ENCODE peak calls at places on chromosome 17, in five cellular contexts. O is adrenal gland, Y is testis, Q is IMR-90, U is choroid plexus epithelial cell. P is an unnamed sample.

GRCh38 chr17:80952291-80952690 is 39.4 kb upstream of the CHMP6 start:
- DNase-seq in O (no peak), Y (no peak), Q (no peak), U (no peak), P (no peak)

GRCh38 chr17:20986767-20987510 is 55.9 kb downstream of the USP22 start:
- DNase-seq in O (no peak), Y (no peak), Q (no peak), U (no peak), P (no peak)

GRCh38 chr17:48734328-48735056 is 5.9 kb upstream of the HOXB13 start:
- DNase-seq in O (no peak), Y (no peak), Q (no peak), U (no peak), P (no peak)

GRCh38 chr17:66949501-66949900 is 15.0 kb upstream of the CACNG4 start:
- DNase-seq in O (no peak), Y (no peak), Q (peak), U (no peak), P (no peak)

GRCh38 chr17:4576729-4577322 is 7.5 kb upstream of the SMTNL2 start:
- DNase-seq in O (no peak), Y (no peak), Q (no peak), U (no peak), P (no peak)

GRCh38 chr17:68542698-68543463 is 30.7 kb downstream of the PRKAR1A start:
- DNase-seq in O (no peak), Y (no peak), Q (no peak), U (no peak), P (no peak)

GRCh38 chr17:5282639-5283217 is 644 bp downstream of the RABEP1 start:
- DNase-seq in O (peak), Y (peak), Q (no peak), U (peak), P (no peak)

GRCh38 chr17:51356084-51356410 is 95.7 kb downstream of the UTP18 start:
- DNase-seq in O (no peak), Y (no peak), Q (no peak), U (no peak), P (no peak)

GRCh38 chr17:80927791-80928216 is 63.8 kb upstream of the CHMP6 start:
- DNase-seq in O (no peak), Y (no peak), Q (peak), U (peak), P (no peak)

GRCh38 chr17:75896360-75897075 is at the start of gene TRIM65:
- DNase-seq in O (peak), Y (peak), Q (peak), U (peak), P (no peak)

GRCh38 chr17:19386276-19386863 is 620 bp downstream of the MFAP4 start:
- DNase-seq in O (peak), Y (peak), Q (peak), U (peak), P (no peak)

GRCh38 chr17:71472809-71473789 is 647.7 kb upstream of the SOX9 start:
- DNase-seq in O (peak), Y (peak), Q (peak), U (peak), P (peak)

GRCh38 chr17:57785032-57785431 is 39.9 kb upstream of the CCDC182 start:
- DNase-seq in O (no peak), Y (no peak), Q (no peak), U (peak), P (no peak)

GRCh38 chr17:10088444-10088843 is 110.0 kb downstream of the GAS7 start:
- DNase-seq in O (no peak), Y (no peak), Q (no peak), U (no peak), P (no peak)

GRCh38 chr17:49545811-49546545 is 29.7 kb upstream of the NXPH3 start:
- DNase-seq in O (no peak), Y (no peak), Q (no peak), U (no peak), P (no peak)

GRCh38 chr17:3917391-3917931 is 1.2 kb upstream of the P2RX1 start:
- DNase-seq in O (peak), Y (peak), Q (peak), U (peak), P (no peak)

GRCh38 chr17:7130626-7131467 is 16.2 kb upstream of the ASGR2 start:
- DNase-seq in O (no peak), Y (no peak), Q (no peak), U (peak), P (no peak)

GRCh38 chr17:64240741-64241347 is 22.2 kb downstream of the TEX2 start:
- DNase-seq in O (peak), Y (no peak), Q (peak), U (peak), P (peak)

GRCh38 chr17:16521070-16521727 is 29.2 kb upstream of the LRRC75A start:
- DNase-seq in O (peak), Y (peak), Q (peak), U (peak), P (peak)

GRCh38 chr17:7887038-7887481 is 1.5 kb upstream of the CHD3 start:
- DNase-seq in O (no peak), Y (no peak), Q (no peak), U (no peak), P (no peak)

GRCh38 chr17:55577011-55577586 is 65.8 kb upstream of the SMIM36 start:
- DNase-seq in O (no peak), Y (peak), Q (peak), U (peak), P (peak)

GRCh38 chr17:38379448-38379847 is 27.8 kb downstream of the SOCS7 start:
- DNase-seq in O (no peak), Y (no peak), Q (no peak), U (no peak), P (no peak)

GRCh38 chr17:27977751-27978688 is 64.5 kb upstream of the NLK start:
- DNase-seq in O (no peak), Y (no peak), Q (peak), U (no peak), P (no peak)

GRCh38 chr17:72591500-72592241 is 470.9 kb downstream of the SOX9 start:
- DNase-seq in O (no peak), Y (no peak), Q (no peak), U (peak), P (no peak)

GRCh38 chr17:42537826-42538451 is 1.9 kb downstream of the NAGLU start:
- DNase-seq in O (no peak), Y (no peak), Q (no peak), U (no peak), P (no peak)

GRCh38 chr17:29059281-29059680 is 16.3 kb downstream of the PIPOX start:
- DNase-seq in O (no peak), Y (no peak), Q (peak), U (peak), P (peak)

GRCh38 chr17:41491476-41491875 is 1.8 kb upstream of the KRT36 start:
- DNase-seq in O (no peak), Y (no peak), Q (no peak), U (no peak), P (no peak)

GRCh38 chr17:20114466-20114865 is 105.3 kb downstream of the SPECC1 start:
- DNase-seq in O (no peak), Y (no peak), Q (peak), U (peak), P (no peak)

GRCh38 chr17:34409352-34409751 is 46.3 kb upstream of the CCL1 start:
- DNase-seq in O (no peak), Y (no peak), Q (no peak), U (no peak), P (no peak)

GRCh38 chr17:60748232-60748631 is 70.6 kb downstream of the BCAS3 start:
- DNase-seq in O (no peak), Y (no peak), Q (no peak), U (no peak), P (no peak)

GRCh38 chr17:76446449-76447231 is 6.3 kb downstream of the UBE2O start:
- DNase-seq in O (peak), Y (no peak), Q (peak), U (peak), P (peak)

GRCh38 chr17:20852541-20853370 is 190.1 kb downstream of the USP22 start:
- DNase-seq in O (no peak), Y (peak), Q (no peak), U (peak), P (no peak)

GRCh38 chr17:11986939-11987329 is 10.3 kb downstream of the ZNF18 start:
- DNase-seq in O (no peak), Y (no peak), Q (peak), U (peak), P (peak)

GRCh38 chr17:61500287-61500686 is 48.1 kb downstream of the TBX4 start:
- DNase-seq in O (no peak), Y (no peak), Q (no peak), U (no peak), P (no peak)

GRCh38 chr17:49382556-49382955 is 20.5 kb upstream of the ZNF652 start:
- DNase-seq in O (no peak), Y (no peak), Q (no peak), U (no peak), P (no peak)

GRCh38 chr17:49287481-49287880 is 56.9 kb upstream of the PHOSPHO1 start:
- DNase-seq in O (no peak), Y (no peak), Q (no peak), U (no peak), P (no peak)

GRCh38 chr17:12395733-12396354 is 269.8 kb upstream of the MYOCD start:
- DNase-seq in O (no peak), Y (peak), Q (no peak), U (peak), P (no peak)

GRCh38 chr17:2400474-2400866 is 390 bp downstream of the MNT start:
- DNase-seq in O (peak), Y (no peak), Q (no peak), U (peak), P (no peak)
- TF ChIP-seq CTCF in O (no peak), Y (no peak), Q (no peak), U (no peak), P (no peak)

GRCh38 chr17:70320642-70321345 is 151.5 kb downstream of the KCNJ2 start:
- DNase-seq in O (no peak), Y (no peak), Q (peak), U (peak), P (no peak)
- H3K4me3 ChIP-seq in O (no peak), Y (no peak), Q (no peak), U (no peak), P (no peak)

DNA sequence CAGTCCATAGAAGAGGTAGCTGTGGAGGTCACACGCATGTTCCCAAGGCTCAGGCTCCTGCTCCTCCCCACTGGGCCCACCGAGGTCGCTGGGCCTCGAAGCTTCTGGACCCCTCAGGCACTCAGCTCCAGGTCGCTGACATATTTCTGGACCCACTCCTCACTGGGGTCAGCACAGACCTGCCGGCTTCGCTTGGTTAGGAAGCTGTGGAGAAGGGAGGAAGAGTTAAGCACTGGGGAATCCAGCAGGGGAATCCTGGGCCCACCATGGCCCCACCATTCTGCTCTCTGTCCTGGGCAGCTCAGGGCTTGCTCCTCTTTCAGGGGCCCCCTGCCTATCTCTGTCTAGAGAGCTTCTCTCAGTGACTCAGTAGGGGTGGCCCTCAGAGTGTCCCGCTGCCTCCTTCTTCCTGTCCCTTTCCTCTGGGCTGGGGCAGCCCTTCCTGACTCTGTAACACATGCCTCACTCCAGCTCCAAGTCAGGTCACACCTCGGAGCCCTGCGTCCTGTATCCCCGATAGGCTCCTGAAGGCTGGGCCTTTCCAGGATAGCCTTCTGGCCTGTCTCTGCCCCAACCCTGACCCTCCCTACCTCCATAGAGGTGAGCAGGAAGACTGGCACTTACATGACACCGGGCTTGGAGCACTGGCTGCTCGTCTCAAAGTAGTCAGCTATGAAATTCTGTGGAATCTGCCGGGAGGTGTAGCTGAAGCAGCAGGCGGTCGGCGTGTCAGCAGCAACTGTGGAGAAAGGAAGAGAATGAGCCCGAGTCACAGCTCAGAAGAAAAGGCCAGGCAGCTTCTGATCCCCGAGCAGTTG is 1.2 kb downstream of the CCL3 start:
- DNase-seq in O (no peak), Y (no peak), Q (no peak), U (peak), P (no peak)
- TF ChIP-seq CTCF in O (no peak), Y (no peak), Q (no peak), U (no peak), P (no peak)

GRCh38 chr17:78380370-78380769 is 1.9 kb downstream of the PGS1 start:
- DNase-seq in O (no peak), Y (no peak), Q (no peak), U (no peak), P (no peak)

GRCh38 chr17:78384479-78385175 is 6.2 kb downstream of the PGS1 start:
- DNase-seq in O (no peak), Y (no peak), Q (no peak), U (no peak), P (no peak)

GRCh38 chr17:78381601-78382168 is 3.2 kb downstream of the PGS1 start:
- DNase-seq in O (no peak), Y (no peak), Q (no peak), U (no peak), P (no peak)

GRCh38 chr17:78387982-78388941 is 9.8 kb downstream of the PGS1 start:
- DNase-seq in O (no peak), Y (no peak), Q (peak), U (peak), P (no peak)

GRCh38 chr17:78383725-78384471 is 5.4 kb downstream of the PGS1 start:
- DNase-seq in O (peak), Y (peak), Q (peak), U (peak), P (no peak)
- H3K4me3 ChIP-seq in O (peak), Y (no peak), Q (no peak), U (no peak), P (no peak)

GRCh38 chr17:74807376-74807775 is 31.2 kb upstream of the NAT9 start:
- DNase-seq in O (no peak), Y (no peak), Q (no peak), U (no peak), P (no peak)
- TF ChIP-seq CTCF in O (no peak), Y (no peak), Q (no peak), U (no peak), P (no peak)

GRCh38 chr17:82301916-82302497 is 15.4 kb downstream of the CD7 start:
- DNase-seq in O (no peak), Y (no peak), Q (no peak), U (no peak), P (no peak)
- H3K4me3 ChIP-seq in O (no peak), Y (no peak), Q (no peak), U (no peak), P (no peak)

GRCh38 chr17:2724783-2725164 is 13.2 kb upstream of the CLUH start:
- DNase-seq in O (peak), Y (peak), Q (peak), U (peak), P (no peak)
- TF ChIP-seq CTCF in O (no peak), Y (no peak), Q (peak), U (no peak), P (no peak)